ENCODE peak calls at places on chromosomes 12 and 14, in nine cellular contexts. One of them, this sample, is unnamed.

GRCh38 chr14:89394920-89395319 is 22.1 kb downstream of the FOXN3 start:
- DNase-seq in stomach: peak
- DNase-seq in tibial nerve: no peak
- DNase-seq in transverse colon: no peak
- DNase-seq in A549: no peak
- DNase-seq in suprapubic skin: no peak
- DNase-seq in K562: no peak
- DNase-seq in ovary: no peak
- DNase-seq in H1: no peak
- DNase-seq in this sample: no peak

GRCh38 chr12:8553088-8553627 is 12.5 kb upstream of the CLEC4E start:
- DNase-seq in ovary: no peak
- DNase-seq in H1: no peak
- DNase-seq in suprapubic skin: no peak
- DNase-seq in transverse colon: no peak
- DNase-seq in stomach: no peak
- DNase-seq in A549: no peak
- DNase-seq in K562: no peak
- DNase-seq in tibial nerve: no peak
- DNase-seq in this sample: no peak

GRCh38 chr12:92088802-92089201 is 56.8 kb downstream of the BTG1 start:
- DNase-seq in tibial nerve: no peak
- DNase-seq in A549: no peak
- DNase-seq in K562: no peak
- DNase-seq in H1: no peak
- DNase-seq in ovary: no peak
- DNase-seq in suprapubic skin: no peak
- DNase-seq in transverse colon: no peak
- DNase-seq in stomach: no peak
- DNase-seq in this sample: no peak

GRCh38 chr14:50396636-50397460 is at the start of gene CDKL1:
- DNase-seq in H1: no peak
- DNase-seq in suprapubic skin: peak
- DNase-seq in stomach: peak
- DNase-seq in A549: peak
- DNase-seq in ovary: peak
- DNase-seq in transverse colon: peak
- DNase-seq in K562: peak
- DNase-seq in tibial nerve: no peak
- DNase-seq in this sample: no peak

GRCh38 chr14:48826058-48826457 is 760.1 kb downstream of the RPS29 start:
- DNase-seq in stomach: no peak
- DNase-seq in K562: no peak
- DNase-seq in H1: no peak
- DNase-seq in transverse colon: no peak
- DNase-seq in suprapubic skin: no peak
- DNase-seq in tibial nerve: no peak
- DNase-seq in A549: no peak
- DNase-seq in ovary: no peak
- DNase-seq in this sample: no peak

GRCh38 chr12:57461904-57462306 is 2.3 kb downstream of the GLI1 start:
- DNase-seq in tibial nerve: no peak
- DNase-seq in ovary: no peak
- DNase-seq in H1: no peak
- DNase-seq in transverse colon: no peak
- DNase-seq in A549: no peak
- DNase-seq in suprapubic skin: no peak
- DNase-seq in K562: no peak
- DNase-seq in stomach: no peak
- DNase-seq in this sample: no peak

GRCh38 chr14:79576434-79576833 is 634.9 kb downstream of the DIO2 start:
- DNase-seq in transverse colon: no peak
- DNase-seq in stomach: no peak
- DNase-seq in K562: no peak
- DNase-seq in tibial nerve: no peak
- DNase-seq in H1: no peak
- DNase-seq in ovary: no peak
- DNase-seq in A549: no peak
- DNase-seq in suprapubic skin: no peak
- DNase-seq in this sample: no peak

GRCh38 chr14:63276016-63276415 is 42.7 kb downstream of the GPHB5 start:
- DNase-seq in tibial nerve: no peak
- DNase-seq in ovary: no peak
- DNase-seq in transverse colon: no peak
- DNase-seq in stomach: no peak
- DNase-seq in H1: no peak
- DNase-seq in A549: no peak
- DNase-seq in K562: no peak
- DNase-seq in suprapubic skin: no peak
- DNase-seq in this sample: no peak

GRCh38 chr12:128474916-128475315 is 207.9 kb downstream of the TMEM132C start:
- DNase-seq in tibial nerve: no peak
- DNase-seq in K562: no peak
- DNase-seq in H1: peak
- DNase-seq in ovary: no peak
- DNase-seq in stomach: no peak
- DNase-seq in A549: no peak
- DNase-seq in transverse colon: no peak
- DNase-seq in suprapubic skin: no peak
- DNase-seq in this sample: no peak

GRCh38 chr14:35386673-35387125 is 17.9 kb downstream of the NFKBIA start:
- DNase-seq in transverse colon: no peak
- DNase-seq in ovary: no peak
- DNase-seq in H1: no peak
- DNase-seq in A549: no peak
- DNase-seq in suprapubic skin: no peak
- DNase-seq in stomach: no peak
- DNase-seq in tibial nerve: no peak
- DNase-seq in K562: no peak
- DNase-seq in this sample: no peak

GRCh38 chr14:35385042-35385839 is 19.3 kb downstream of the NFKBIA start:
- DNase-seq in ovary: peak
- DNase-seq in stomach: peak
- DNase-seq in H1: no peak
- DNase-seq in A549: peak
- DNase-seq in suprapubic skin: no peak
- DNase-seq in tibial nerve: peak
- DNase-seq in transverse colon: peak
- DNase-seq in K562: peak
- DNase-seq in this sample: peak

GRCh38 chr14:35387209-35387608 is 17.3 kb downstream of the NFKBIA start:
- DNase-seq in suprapubic skin: no peak
- DNase-seq in tibial nerve: no peak
- DNase-seq in A549: no peak
- DNase-seq in transverse colon: no peak
- DNase-seq in H1: no peak
- DNase-seq in ovary: no peak
- DNase-seq in stomach: no peak
- DNase-seq in K562: no peak
- DNase-seq in this sample: no peak

GRCh38 chr14:35383569-35384385 is 20.8 kb downstream of the NFKBIA start:
- DNase-seq in suprapubic skin: no peak
- DNase-seq in A549: no peak
- DNase-seq in K562: no peak
- DNase-seq in H1: no peak
- DNase-seq in transverse colon: no peak
- DNase-seq in stomach: no peak
- DNase-seq in tibial nerve: no peak
- DNase-seq in ovary: no peak
- DNase-seq in this sample: no peak

GRCh38 chr14:35384386-35385041 is 20.0 kb downstream of the NFKBIA start:
- DNase-seq in A549: peak
- DNase-seq in K562: no peak
- DNase-seq in suprapubic skin: no peak
- DNase-seq in ovary: peak
- DNase-seq in H1: no peak
- DNase-seq in stomach: no peak
- DNase-seq in tibial nerve: no peak
- DNase-seq in transverse colon: peak
- DNase-seq in this sample: no peak
- TF ChIP-seq CTCF in A549: no peak
- TF ChIP-seq CTCF in K562: peak
- TF ChIP-seq CTCF in suprapubic skin: no peak
- TF ChIP-seq CTCF in ovary: no peak
- TF ChIP-seq CTCF in H1: no peak
- TF ChIP-seq CTCF in stomach: no peak
- TF ChIP-seq CTCF in tibial nerve: no peak
- TF ChIP-seq CTCF in transverse colon: peak
- TF ChIP-seq CTCF in this sample: peak

DNA sequence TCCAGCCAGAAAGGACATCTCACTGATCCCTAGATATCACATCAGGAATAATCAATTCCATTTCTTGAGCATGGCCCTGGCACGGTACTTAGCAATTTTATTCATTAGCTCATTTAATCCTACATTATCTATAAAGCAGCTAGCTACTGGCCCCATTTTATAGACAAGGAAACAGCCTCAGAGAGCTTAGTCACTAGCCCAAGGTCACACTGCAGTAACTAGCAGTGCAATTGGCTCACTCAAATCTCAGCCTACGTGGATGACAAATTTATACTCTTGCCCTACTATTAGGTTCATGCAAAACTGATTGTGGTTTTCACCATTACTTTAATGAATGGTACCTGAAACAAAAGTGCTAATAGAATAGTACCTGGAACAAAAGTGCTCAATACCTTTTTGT is 41.7 kb downstream of the NUAK1 start:
- DNase-seq in stomach: no peak
- DNase-seq in A549: no peak
- DNase-seq in H1: no peak
- DNase-seq in tibial nerve: no peak
- DNase-seq in transverse colon: no peak
- DNase-seq in suprapubic skin: no peak
- DNase-seq in K562: no peak
- DNase-seq in ovary: no peak
- DNase-seq in this sample: no peak
- TF ChIP-seq POLR2A in stomach: no peak
- TF ChIP-seq POLR2A in A549: no peak
- TF ChIP-seq POLR2A in H1: no peak
- TF ChIP-seq POLR2A in tibial nerve: no peak
- TF ChIP-seq POLR2A in transverse colon: no peak
- TF ChIP-seq POLR2A in suprapubic skin: no peak
- TF ChIP-seq POLR2A in K562: no peak
- TF ChIP-seq POLR2A in ovary: no peak
- TF ChIP-seq POLR2A in this sample: no peak

GRCh38 chr12:114339626-114340025 is 66.3 kb downstream of the TBX5 start:
- DNase-seq in transverse colon: no peak
- DNase-seq in ovary: no peak
- DNase-seq in suprapubic skin: no peak
- DNase-seq in A549: no peak
- DNase-seq in H1: no peak
- DNase-seq in stomach: no peak
- DNase-seq in tibial nerve: no peak
- DNase-seq in K562: no peak
- DNase-seq in this sample: no peak
- TF ChIP-seq EP300 in transverse colon: no peak
- TF ChIP-seq EP300 in ovary: no peak
- TF ChIP-seq EP300 in suprapubic skin: no peak
- TF ChIP-seq EP300 in A549: no peak
- TF ChIP-seq EP300 in H1: no peak
- TF ChIP-seq EP300 in stomach: no peak
- TF ChIP-seq EP300 in tibial nerve: no peak
- TF ChIP-seq EP300 in K562: no peak
- TF ChIP-seq EP300 in this sample: no peak

DNA sequence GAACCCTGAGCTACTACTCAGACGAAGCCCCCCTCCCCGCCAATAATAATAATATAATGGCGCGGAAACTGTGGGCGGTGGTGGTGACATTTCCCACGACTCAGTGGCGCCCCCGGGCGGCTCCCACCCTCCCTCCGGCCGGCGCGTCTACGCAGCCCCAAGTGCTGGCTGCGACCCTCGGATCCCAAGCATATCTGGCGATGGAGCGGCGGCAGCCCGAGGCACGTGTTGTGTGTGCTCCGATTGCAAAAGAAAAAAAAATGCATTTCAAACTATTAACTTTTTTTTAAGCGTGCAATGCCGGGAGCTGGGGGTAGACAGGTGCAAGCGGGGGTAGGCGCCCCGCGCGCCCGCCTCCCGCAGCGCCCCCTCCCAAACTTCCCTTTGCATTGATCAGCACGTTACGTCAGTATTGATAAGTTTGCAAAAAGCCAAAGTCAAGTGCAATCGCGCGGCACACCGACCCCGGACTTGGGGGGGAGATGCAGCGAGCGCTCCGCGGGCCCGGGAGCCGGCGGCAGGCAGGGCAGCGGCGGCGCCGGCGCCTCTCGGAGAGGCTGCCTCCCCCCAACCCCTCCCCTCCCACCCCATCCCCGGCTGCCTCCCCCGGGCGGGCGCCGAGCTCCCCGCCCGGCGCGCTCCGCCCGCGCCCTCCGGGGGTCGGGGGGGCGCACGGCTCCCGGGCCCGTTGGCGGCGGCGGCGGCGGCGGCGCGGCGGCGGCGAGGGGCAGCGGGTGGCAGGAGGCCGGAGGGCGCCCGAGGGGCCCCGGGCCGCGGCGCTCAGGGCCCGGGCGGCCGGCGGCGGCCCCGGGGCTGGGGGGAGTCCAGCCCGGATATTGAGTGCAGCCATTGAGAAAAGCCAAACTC is 113.1 kb upstream of the MYL2 start:
- DNase-seq in ovary: no peak
- DNase-seq in A549: no peak
- DNase-seq in stomach: no peak
- DNase-seq in K562: no peak
- DNase-seq in suprapubic skin: no peak
- DNase-seq in H1: no peak
- DNase-seq in tibial nerve: no peak
- DNase-seq in transverse colon: no peak
- DNase-seq in this sample: no peak
- TF ChIP-seq CTCF in ovary: no peak
- TF ChIP-seq CTCF in A549: peak
- TF ChIP-seq CTCF in stomach: no peak
- TF ChIP-seq CTCF in K562: peak
- TF ChIP-seq CTCF in suprapubic skin: no peak
- TF ChIP-seq CTCF in H1: peak
- TF ChIP-seq CTCF in tibial nerve: no peak
- TF ChIP-seq CTCF in transverse colon: no peak
- TF ChIP-seq CTCF in this sample: no peak

GRCh38 chr14:94761348-94761998 is 8.4 kb downstream of the GSC start:
- DNase-seq in ovary: peak
- DNase-seq in tibial nerve: peak
- DNase-seq in A549: no peak
- DNase-seq in K562: no peak
- DNase-seq in stomach: no peak
- DNase-seq in transverse colon: no peak
- DNase-seq in suprapubic skin: peak
- DNase-seq in H1: no peak
- DNase-seq in this sample: no peak
- TF ChIP-seq POLR2A in ovary: no peak
- TF ChIP-seq POLR2A in tibial nerve: no peak
- TF ChIP-seq POLR2A in A549: no peak
- TF ChIP-seq POLR2A in K562: no peak
- TF ChIP-seq POLR2A in stomach: no peak
- TF ChIP-seq POLR2A in transverse colon: no peak
- TF ChIP-seq POLR2A in suprapubic skin: no peak
- TF ChIP-seq POLR2A in H1: no peak
- TF ChIP-seq POLR2A in this sample: no peak

GRCh38 chr12:111137968-111138367 is 217.6 kb upstream of the MYL2 start:
- DNase-seq in tibial nerve: no peak
- DNase-seq in suprapubic skin: no peak
- DNase-seq in A549: no peak
- DNase-seq in transverse colon: no peak
- DNase-seq in ovary: no peak
- DNase-seq in H1: no peak
- DNase-seq in stomach: no peak
- DNase-seq in K562: peak
- DNase-seq in this sample: no peak
- TF ChIP-seq EP300 in tibial nerve: no peak
- TF ChIP-seq EP300 in suprapubic skin: no peak
- TF ChIP-seq EP300 in A549: no peak
- TF ChIP-seq EP300 in transverse colon: no peak
- TF ChIP-seq EP300 in ovary: no peak
- TF ChIP-seq EP300 in H1: no peak
- TF ChIP-seq EP300 in stomach: no peak
- TF ChIP-seq EP300 in K562: no peak
- TF ChIP-seq EP300 in this sample: no peak

This sample was measured in esophagus muscularis mucosa.